ENCODE peak calls at places on chromosomes 4 and X, in nine cellular contexts. I, E, M, L, K, P, X, H and A are unnamed samples.

GRCh38 chr4:67580577-67580976 is 22.1 kb downstream of the STAP1 start:
- DNase-seq in I (no peak), E (no peak), M (no peak), L (no peak), K (no peak), P (no peak), X (no peak), H (no peak), A (no peak)

GRCh38 chrX:153740631-153741222 is 16.1 kb downstream of the ABCD1 start:
- DNase-seq in I (no peak), E (no peak), M (no peak), L (no peak), K (no peak), P (peak), X (no peak), H (no peak), A (no peak)

GRCh38 chr4:5370286-5370685 is 319.0 kb downstream of the STK32B start:
- DNase-seq in I (no peak), E (no peak), M (peak), L (no peak), K (no peak), P (no peak), X (peak), H (no peak), A (no peak)

GRCh38 chrX:33339219-33339618 is 127.9 kb upstream of the DMD start:
- DNase-seq in I (no peak), E (no peak), M (no peak), L (peak), K (no peak), P (no peak), X (no peak), H (no peak), A (no peak)

GRCh38 chr4:92303621-92304027 is at the start of gene GRID2:
- DNase-seq in I (no peak), E (peak), M (no peak), L (peak), K (no peak), P (peak), X (no peak), H (no peak), A (no peak)

GRCh38 chrX:133171962-133172708 is 46.0 kb downstream of the TFDP3 start:
- DNase-seq in I (no peak), E (no peak), M (no peak), L (peak), K (no peak), P (no peak), X (peak), H (no peak), A (peak)

GRCh38 chr4:168488800-168489404 is 8.0 kb upstream of the PALLD start:
- DNase-seq in I (no peak), E (no peak), M (no peak), L (no peak), K (no peak), P (no peak), X (no peak), H (no peak), A (no peak)

GRCh38 chrX:153907456-153907855 is 3.0 kb downstream of the AVPR2 start:
- DNase-seq in I (no peak), E (no peak), M (no peak), L (no peak), K (no peak), P (no peak), X (no peak), H (no peak), A (no peak)

GRCh38 chrX:11759461-11760311 is 1.6 kb downstream of the MSL3 start:
- DNase-seq in I (peak), E (peak), M (peak), L (peak), K (peak), P (peak), X (peak), H (peak), A (peak)

GRCh38 chrX:54961750-54962149 is 32.2 kb downstream of the PFKFB1 start:
- DNase-seq in I (no peak), E (no peak), M (no peak), L (no peak), K (no peak), P (no peak), X (no peak), H (no peak), A (no peak)

GRCh38 chr4:80173387-80173786 is 23.9 kb upstream of the PRDM8 start:
- DNase-seq in I (no peak), E (no peak), M (peak), L (peak), K (no peak), P (no peak), X (peak), H (peak), A (peak)

GRCh38 chr4:6524436-6524835 is 50.6 kb upstream of the MAN2B2 start:
- DNase-seq in I (no peak), E (no peak), M (no peak), L (no peak), K (no peak), P (no peak), X (no peak), H (no peak), A (no peak)

GRCh38 chr4:2879026-2879425 is 35.4 kb downstream of the ADD1 start:
- DNase-seq in I (no peak), E (no peak), M (no peak), L (no peak), K (no peak), P (no peak), X (no peak), H (no peak), A (no peak)

GRCh38 chr4:112144546-112145325 is 518 bp upstream of the FAM241A start:
- DNase-seq in I (no peak), E (no peak), M (no peak), L (no peak), K (no peak), P (no peak), X (no peak), H (no peak), A (no peak)

GRCh38 chr4:68416591-68416990 is 30.7 kb upstream of the TMPRSS11E start:
- DNase-seq in I (no peak), E (no peak), M (no peak), L (peak), K (no peak), P (no peak), X (peak), H (no peak), A (no peak)

GRCh38 chr4:78661923-78662521 is 110.5 kb downstream of the ANXA3 start:
- DNase-seq in I (no peak), E (no peak), M (peak), L (peak), K (no peak), P (no peak), X (peak), H (no peak), A (peak)

GRCh38 chrX:3811331-3812311 is 98.2 kb upstream of the PRKX start:
- DNase-seq in I (peak), E (peak), M (peak), L (peak), K (no peak), P (no peak), X (peak), H (no peak), A (peak)

GRCh38 chr4:92600638-92601037 is 296.9 kb downstream of the GRID2 start:
- DNase-seq in I (no peak), E (peak), M (no peak), L (no peak), K (no peak), P (no peak), X (no peak), H (no peak), A (no peak)

GRCh38 chrX:66000178-66000577 is 39.7 kb downstream of the VSIG4 start:
- DNase-seq in I (no peak), E (no peak), M (no peak), L (no peak), K (no peak), P (no peak), X (no peak), H (no peak), A (no peak)

GRCh38 chrX:103398321-103398937 is 22.1 kb downstream of the BEX3 start:
- DNase-seq in I (no peak), E (no peak), M (peak), L (peak), K (no peak), P (no peak), X (peak), H (no peak), A (no peak)

GRCh38 chrX:18833071-18833731 is 125.8 kb downstream of the PPEF1 start:
- DNase-seq in I (peak), E (no peak), M (peak), L (peak), K (peak), P (no peak), X (no peak), H (no peak), A (no peak)

GRCh38 chr4:150743564-150744342 is 161.8 kb downstream of the MAB21L2 start:
- DNase-seq in I (no peak), E (no peak), M (no peak), L (peak), K (no peak), P (no peak), X (no peak), H (no peak), A (no peak)

GRCh38 chr4:115834441-115834840 is 721.0 kb upstream of the NDST4 start:
- DNase-seq in I (no peak), E (no peak), M (no peak), L (no peak), K (no peak), P (no peak), X (no peak), H (no peak), A (no peak)

GRCh38 chr4:10622728-10623127 is 61.8 kb downstream of the CLNK start:
- DNase-seq in I (no peak), E (peak), M (no peak), L (peak), K (no peak), P (no peak), X (peak), H (no peak), A (peak)

GRCh38 chrX:6184900-6185515 is 43.7 kb downstream of the NLGN4X start:
- DNase-seq in I (no peak), E (no peak), M (no peak), L (peak), K (no peak), P (no peak), X (peak), H (no peak), A (peak)

GRCh38 chr4:186946682-186947294 is 223.1 kb upstream of the FAT1 start:
- DNase-seq in I (no peak), E (peak), M (no peak), L (peak), K (no peak), P (peak), X (peak), H (no peak), A (no peak)

GRCh38 chrX:39811391-39811790 is 286.4 kb downstream of the BCOR start:
- DNase-seq in I (no peak), E (no peak), M (no peak), L (no peak), K (no peak), P (peak), X (no peak), H (no peak), A (no peak)

GRCh38 chr4:6873291-6873690 is 36.3 kb upstream of the TBC1D14 start:
- DNase-seq in I (no peak), E (no peak), M (no peak), L (peak), K (no peak), P (no peak), X (peak), H (no peak), A (no peak)

GRCh38 chrX:140110081-140110650 is 144.8 kb upstream of the CXorf66 start:
- DNase-seq in I (no peak), E (no peak), M (no peak), L (no peak), K (no peak), P (no peak), X (no peak), H (no peak), A (no peak)

GRCh38 chrX:9907645-9908387 is 59.3 kb upstream of the CLDN34 start:
- DNase-seq in I (no peak), E (no peak), M (no peak), L (peak), K (no peak), P (no peak), X (peak), H (no peak), A (no peak)

GRCh38 chr4:74148205-74148604 is 9.7 kb upstream of the MTHFD2L start:
- DNase-seq in I (no peak), E (no peak), M (no peak), L (no peak), K (no peak), P (no peak), X (no peak), H (no peak), A (no peak)
- TF ChIP-seq CTCF in I (no peak), E (no peak), M (no peak), L (no peak), K (no peak), P (no peak), X (no peak), H (no peak), A (no peak)

DNA sequence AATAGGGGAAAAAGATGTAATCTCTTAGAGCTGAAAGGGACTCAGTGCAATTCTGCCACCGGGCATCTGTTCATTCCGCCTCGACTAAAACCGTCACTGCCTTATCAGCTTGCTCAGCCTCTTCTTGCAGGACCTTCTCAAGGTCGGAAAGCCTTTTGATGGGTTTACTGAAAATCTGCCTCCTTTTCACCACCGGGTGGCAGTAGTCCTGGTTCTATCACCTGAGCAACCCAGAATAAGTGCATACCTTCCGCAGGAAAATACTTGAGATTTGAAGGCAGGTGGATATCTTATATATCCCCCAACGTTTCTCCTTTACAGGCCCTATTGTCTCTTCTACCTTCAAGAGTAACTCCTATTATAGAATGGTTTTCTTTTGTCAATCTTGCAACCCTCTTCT is 103.4 kb upstream of the PAK3 start:
- DNase-seq in I (no peak), E (peak), M (peak), L (peak), K (no peak), P (peak), X (peak), H (no peak), A (peak)
- TF ChIP-seq CTCF in I (no peak), E (peak), M (peak), L (no peak), K (peak), P (peak), X (peak), H (peak), A (no peak)

GRCh38 chr4:137063961-137064360 is 468.3 kb downstream of the PCDH18 start:
- DNase-seq in I (no peak), E (no peak), M (no peak), L (no peak), K (no peak), P (no peak), X (no peak), H (no peak), A (no peak)

GRCh38 chr4:137065306-137065705 is 467.0 kb downstream of the PCDH18 start:
- DNase-seq in I (no peak), E (no peak), M (peak), L (peak), K (no peak), P (no peak), X (peak), H (peak), A (no peak)

GRCh38 chr4:137070614-137071013 is 461.7 kb downstream of the PCDH18 start:
- DNase-seq in I (no peak), E (no peak), M (no peak), L (no peak), K (no peak), P (no peak), X (no peak), H (no peak), A (no peak)

DNA sequence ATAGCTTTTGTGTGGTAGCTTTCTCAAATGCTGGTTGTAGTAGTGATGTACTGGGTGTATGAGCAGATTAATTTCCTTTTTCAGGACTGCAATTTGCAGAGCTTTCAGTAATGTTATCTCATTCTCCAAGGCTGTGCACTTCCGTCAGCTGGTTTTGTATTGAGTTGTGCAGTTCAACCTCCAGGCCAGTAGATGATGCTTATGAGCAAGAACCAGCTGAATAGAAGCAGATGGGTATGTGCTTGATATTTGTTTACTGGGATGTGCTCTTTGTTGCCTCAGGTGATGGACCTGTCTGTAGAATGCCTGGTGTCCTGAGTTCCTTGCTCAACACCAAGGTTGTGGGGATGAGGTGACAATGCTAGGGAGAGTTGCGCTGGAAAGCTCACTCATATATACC is 462.8 kb downstream of the PCDH18 start:
- DNase-seq in I (no peak), E (no peak), M (peak), L (no peak), K (no peak), P (no peak), X (no peak), H (no peak), A (no peak)
- TF ChIP-seq CTCF in I (no peak), E (no peak), M (peak), L (no peak), K (no peak), P (no peak), X (no peak), H (no peak), A (no peak)

DNA sequence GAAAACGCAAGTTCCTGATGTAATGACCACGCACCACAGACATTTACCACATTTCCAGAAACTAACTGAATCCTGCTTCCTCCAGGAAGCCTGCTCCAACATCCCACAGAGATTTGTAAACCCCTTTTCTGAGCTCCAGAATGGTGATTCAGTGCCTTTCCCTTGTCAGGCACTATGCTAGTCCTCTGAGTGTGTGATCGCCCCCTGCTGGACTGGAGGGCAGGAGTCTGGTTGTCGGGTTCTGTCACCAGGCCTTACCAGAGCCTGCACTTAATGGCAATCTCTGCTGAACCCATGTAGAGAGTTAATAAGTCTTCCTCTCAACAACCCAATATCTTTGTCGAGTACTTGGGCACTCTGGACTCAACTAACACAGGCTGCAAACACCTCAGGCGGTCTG is 14.5 kb upstream of the KDM5C start:
- DNase-seq in I (no peak), E (peak), M (no peak), L (peak), K (no peak), P (peak), X (no peak), H (no peak), A (peak)
- TF ChIP-seq CTCF in I (no peak), E (no peak), M (no peak), L (no peak), K (no peak), P (no peak), X (no peak), H (peak), A (peak)

DNA sequence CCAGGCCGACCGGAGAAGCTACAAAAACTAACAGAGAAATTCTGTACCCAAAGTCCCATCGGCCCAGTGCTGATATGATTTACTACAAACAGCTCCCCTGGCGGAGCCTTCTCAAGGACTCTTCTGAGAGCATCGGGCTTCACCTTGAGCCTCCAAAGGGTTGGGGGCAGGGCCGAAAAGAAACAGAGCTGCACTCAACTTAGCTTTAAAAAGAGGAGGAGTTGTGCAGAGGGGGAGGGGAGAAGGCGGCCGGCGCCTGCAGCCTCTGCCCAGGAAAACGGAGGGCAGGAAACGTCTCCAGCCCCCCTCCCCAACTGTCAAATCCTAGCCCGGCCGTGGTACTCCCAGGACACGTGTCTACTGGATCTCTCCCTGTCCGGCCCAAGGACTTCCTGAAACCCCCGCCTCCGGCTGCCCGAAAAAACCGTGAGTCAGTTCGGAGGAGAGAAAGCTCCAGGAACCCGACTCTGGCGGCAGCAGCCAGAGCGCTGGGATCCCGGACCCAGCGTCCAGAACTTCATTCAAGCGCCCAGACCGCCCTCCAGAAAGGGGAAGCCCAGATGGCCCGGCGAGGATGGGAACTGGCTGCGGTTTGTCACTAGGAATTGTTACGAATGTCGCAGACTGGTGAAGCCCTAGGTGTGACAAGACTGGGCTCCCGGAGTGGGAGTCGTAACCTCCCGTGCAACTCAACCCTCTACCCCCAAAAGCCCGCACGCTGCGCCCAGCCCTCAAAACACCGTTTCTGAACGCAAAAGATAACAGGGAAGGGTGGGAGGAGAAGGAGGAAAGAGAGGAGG is 1.0 kb downstream of the ADAMTS3 start:
- DNase-seq in I (peak), E (peak), M (peak), L (peak), K (peak), P (peak), X (peak), H (peak), A (peak)
- TF ChIP-seq CTCF in I (no peak), E (no peak), M (peak), L (peak), K (peak), P (no peak), X (peak), H (peak), A (no peak)

GRCh38 chr4:147863111-147863747 is 131.3 kb downstream of the ARHGAP10 start:
- DNase-seq in I (no peak), E (no peak), M (no peak), L (peak), K (no peak), P (no peak), X (no peak), H (no peak), A (no peak)
- TF ChIP-seq CTCF in I (no peak), E (no peak), M (peak), L (peak), K (no peak), P (peak), X (no peak), H (no peak), A (no peak)

DNA sequence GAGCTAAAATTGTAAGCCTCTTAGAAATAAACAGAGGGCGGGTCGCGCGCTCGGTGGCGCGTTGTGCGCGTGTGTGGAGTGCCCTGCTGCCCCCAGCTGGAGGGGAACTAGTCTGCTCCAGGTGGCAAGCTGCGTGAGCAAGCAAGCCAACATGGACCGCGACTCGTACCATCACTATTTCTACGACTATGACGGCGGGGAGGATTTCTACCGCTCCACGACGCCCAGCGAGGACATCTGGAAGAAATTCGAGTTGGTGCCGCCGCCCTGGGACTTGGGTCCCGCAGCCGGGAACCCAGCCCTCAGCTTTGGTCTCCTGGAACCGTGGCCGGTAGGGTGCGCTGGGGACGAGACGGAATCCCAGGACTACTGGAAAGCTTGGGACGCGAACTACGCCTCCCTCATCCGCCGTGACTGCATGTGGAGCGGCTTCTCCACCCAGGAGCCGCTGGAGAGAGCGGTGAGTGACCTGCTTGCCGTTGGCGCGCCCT is 66.1 kb downstream of the DNAAF6 start:
- DNase-seq in I (no peak), E (peak), M (no peak), L (no peak), K (no peak), P (peak), X (no peak), H (no peak), A (no peak)
- TF ChIP-seq CTCF in I (no peak), E (no peak), M (no peak), L (no peak), K (no peak), P (no peak), X (no peak), H (peak), A (no peak)